ENCODE peak calls at places on chromosomes 7 and 10, in eight cellular contexts. M is hepatocyte, X is progenitor cell of endocrine pancreas, Z is stomach, J is epithelial cell of esophagus, V is OCI-LY7, W is AG09309, D is ovary. U is an unnamed sample.

GRCh38 chr7:80819503-80819902 is 99.3 kb downstream of the SEMA3C start:
- DNase-seq in J (no peak), D (no peak), Z (no peak), V (no peak), X (no peak), M (no peak), W (no peak), U (no peak)

GRCh38 chr10:62814901-62815372 is 1.2 kb downstream of the EGR2 start:
- DNase-seq in M (peak), W (no peak), J (no peak), Z (no peak), V (no peak), D (no peak), X (no peak), U (peak)

GRCh38 chr10:112570585-112570984 is 123.6 kb downstream of the VTI1A start:
- DNase-seq in D (no peak), X (no peak), Z (no peak), W (no peak), J (no peak), V (no peak), M (no peak), U (no peak)

GRCh38 chr10:43084812-43085211 is 7.9 kb downstream of the RET start:
- DNase-seq in J (no peak), X (no peak), D (no peak), Z (no peak), M (no peak), W (no peak), V (no peak), U (no peak)

GRCh38 chr7:137987968-137988367 is 13.9 kb downstream of the CREB3L2 start:
- DNase-seq in X (no peak), D (no peak), J (no peak), Z (no peak), M (no peak), W (no peak), V (peak), U (no peak)

GRCh38 chr10:58473966-58474365 is 38.7 kb upstream of the BICC1 start:
- DNase-seq in D (no peak), W (no peak), J (peak), V (no peak), Z (no peak), X (no peak), M (peak), U (no peak)

GRCh38 chr7:41507686-41508268 is 195.1 kb downstream of the INHBA start:
- DNase-seq in X (no peak), M (no peak), J (no peak), D (no peak), Z (no peak), V (no peak), W (no peak), U (no peak)

GRCh38 chr7:15652776-15653290 is 33.6 kb downstream of the MEOX2 start:
- DNase-seq in M (peak), J (peak), X (no peak), D (no peak), V (no peak), W (no peak), Z (no peak), U (no peak)

GRCh38 chr7:66556549-66557213 is 72.0 kb upstream of the KCTD7 start:
- DNase-seq in J (no peak), X (no peak), W (no peak), M (no peak), Z (no peak), D (no peak), V (no peak), U (no peak)

GRCh38 chr7:85135931-85136330 is 50.9 kb downstream of the SEMA3D start:
- DNase-seq in M (no peak), D (no peak), W (peak), V (no peak), X (no peak), J (no peak), Z (no peak), U (no peak)

GRCh38 chr10:3469639-3470020 is 297.0 kb upstream of the PITRM1 start:
- DNase-seq in X (no peak), Z (no peak), W (no peak), D (no peak), M (no peak), V (no peak), J (peak), U (no peak)

GRCh38 chr7:117834983-117835664 is 38.1 kb downstream of the CTTNBP2 start:
- DNase-seq in Z (no peak), V (no peak), M (no peak), X (no peak), W (no peak), D (no peak), J (no peak), U (no peak)

GRCh38 chr10:71312840-71313789 is 5.9 kb upstream of the SLC29A3 start:
- DNase-seq in Z (no peak), D (peak), M (peak), W (peak), V (no peak), X (no peak), J (no peak), U (no peak)

GRCh38 chr10:77073066-77073960 is 564.3 kb downstream of the KCNMA1 start:
- DNase-seq in M (peak), X (no peak), J (peak), W (no peak), V (no peak), Z (no peak), D (peak), U (no peak)

GRCh38 chr7:66735154-66735553 is 5.4 kb upstream of the RABGEF1 start:
- DNase-seq in W (no peak), X (no peak), J (no peak), V (no peak), M (no peak), D (no peak), Z (no peak), U (no peak)

GRCh38 chr7:44145419-44145968 is 4.4 kb upstream of the MYL7 start:
- DNase-seq in W (no peak), M (no peak), V (no peak), X (no peak), Z (no peak), D (peak), J (peak), U (no peak)

GRCh38 chr7:100483728-100484635 is at the start of gene NYAP1:
- DNase-seq in W (no peak), J (peak), D (peak), M (peak), X (no peak), Z (peak), V (peak), U (no peak)

GRCh38 chr10:33487014-33487776 is 152.7 kb upstream of the NRP1 start:
- DNase-seq in W (no peak), Z (no peak), M (no peak), X (no peak), V (no peak), D (no peak), J (no peak), U (no peak)

GRCh38 chr7:12647364-12648219 is 39.8 kb upstream of the ARL4A start:
- DNase-seq in M (peak), D (no peak), Z (peak), V (no peak), X (no peak), J (peak), W (no peak), U (no peak)

GRCh38 chr10:25912796-25913195 is 21.2 kb upstream of the MYO3A start:
- DNase-seq in M (no peak), W (no peak), X (no peak), J (no peak), V (no peak), Z (no peak), D (no peak), U (no peak)

GRCh38 chr10:11871470-11871869 is 48.3 kb downstream of the PROSER2 start:
- DNase-seq in W (no peak), Z (no peak), M (peak), J (peak), V (no peak), D (no peak), X (no peak), U (no peak)

GRCh38 chr10:49552277-49552676 is 13.4 kb upstream of the ERCC6 start:
- DNase-seq in W (peak), D (no peak), Z (no peak), M (peak), X (no peak), J (peak), V (no peak), U (no peak)

GRCh38 chr10:22805304-22805703 is 90.9 kb upstream of the PIP4K2A start:
- DNase-seq in D (no peak), V (no peak), Z (no peak), M (peak), W (no peak), X (no peak), J (no peak), U (no peak)

GRCh38 chr10:127715782-127716378 is 21.1 kb upstream of the FOXI2 start:
- DNase-seq in M (no peak), J (peak), D (no peak), X (no peak), V (peak), W (no peak), Z (no peak), U (no peak)

GRCh38 chr10:17232276-17232987 is 4.4 kb downstream of the VIM start:
- DNase-seq in Z (no peak), X (no peak), D (no peak), V (no peak), W (no peak), J (no peak), M (no peak), U (no peak)

GRCh38 chr7:8441106-8441590 is 7.7 kb downstream of the NXPH1 start:
- DNase-seq in J (no peak), D (no peak), M (no peak), V (no peak), Z (no peak), W (no peak), X (no peak), U (no peak)

GRCh38 chr7:46197833-46198540 is 276.9 kb upstream of the IGFBP3 start:
- DNase-seq in W (no peak), M (no peak), D (peak), Z (no peak), J (no peak), V (no peak), X (no peak), U (no peak)

DNA sequence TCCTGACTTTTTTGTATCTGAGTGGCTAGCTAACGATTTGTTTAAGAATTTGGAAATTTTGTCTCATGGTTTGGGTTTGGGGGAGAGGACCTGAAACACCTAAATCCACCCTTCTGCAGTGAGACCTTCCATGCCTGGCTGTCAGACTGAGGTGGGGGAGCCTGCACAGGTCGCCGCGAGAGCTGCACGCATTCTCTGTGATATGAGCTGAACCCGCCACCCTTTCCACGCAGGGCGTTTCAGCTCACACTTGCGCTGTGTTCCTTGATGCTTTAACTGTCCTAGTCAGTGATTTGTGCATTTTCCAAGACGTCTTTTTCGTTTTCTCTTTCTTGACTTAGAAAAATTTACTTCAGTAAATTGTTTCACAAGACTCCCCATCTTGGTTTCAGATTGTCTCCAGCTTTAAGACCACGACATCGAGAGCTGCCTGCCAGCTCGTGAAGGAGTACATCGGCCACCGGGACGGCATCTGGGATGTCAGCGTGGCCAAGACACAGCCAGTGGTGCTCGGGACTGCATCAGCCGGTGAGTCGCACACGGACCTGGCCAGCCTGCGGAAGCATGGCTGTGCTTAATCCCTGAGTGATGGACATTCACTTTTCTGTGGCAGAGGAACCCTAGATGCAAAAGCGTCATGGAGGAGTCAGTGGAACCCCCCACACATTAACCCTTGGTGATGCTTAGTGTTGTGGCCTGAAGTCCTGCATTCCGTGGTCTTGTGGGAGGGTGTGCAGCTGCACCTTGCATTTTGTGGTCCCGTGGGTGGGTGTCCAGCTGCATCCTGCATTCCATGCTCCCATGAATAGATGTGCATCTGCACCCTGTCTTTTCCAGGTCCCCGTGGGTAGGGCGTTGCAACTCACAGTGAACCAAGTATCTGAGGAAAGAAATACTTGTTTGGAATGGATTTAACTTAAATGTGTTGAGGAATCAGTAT is 28.1 kb downstream of the WDR37 start:
- DNase-seq in V (no peak), J (no peak), D (no peak), M (no peak), W (no peak), Z (no peak), X (no peak), U (no peak)
- TF ChIP-seq CTCF in V (no peak), J (no peak), D (no peak), M (no peak), W (no peak), Z (no peak), X (no peak), U (no peak)

DNA sequence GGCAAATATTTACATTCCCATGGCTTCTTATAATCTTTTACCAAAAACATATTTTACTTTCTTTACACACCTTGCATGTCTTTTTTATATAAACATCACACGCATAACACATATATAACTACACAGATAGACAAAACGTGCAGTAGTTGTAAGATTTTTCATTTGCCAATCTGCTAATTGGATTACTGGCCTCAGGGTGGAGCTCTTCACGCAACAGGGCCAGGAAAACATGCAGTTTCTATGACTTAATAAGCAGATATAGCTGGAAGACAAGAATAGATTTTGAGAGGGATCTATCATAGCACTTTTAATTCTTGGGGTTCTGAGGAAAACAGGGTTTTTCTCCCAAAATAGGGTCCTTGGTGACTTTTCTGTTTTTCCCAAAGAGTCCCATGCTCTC is 12.7 kb downstream of the ACADSB start:
- DNase-seq in D (no peak), Z (no peak), W (no peak), J (peak), V (peak), X (no peak), M (peak), U (no peak)
- TF ChIP-seq CTCF in D (no peak), Z (no peak), W (peak), J (peak), V (peak), X (peak), M (peak), U (peak)

GRCh38 chr10:528173-529165 is 161.0 kb downstream of the DIP2C start:
- DNase-seq in X (no peak), J (no peak), Z (no peak), M (no peak), V (no peak), D (peak), W (no peak), U (no peak)

GRCh38 chr10:527416-527815 is 162.1 kb downstream of the DIP2C start:
- DNase-seq in W (peak), X (no peak), M (no peak), D (no peak), J (no peak), V (no peak), Z (no peak), U (no peak)

GRCh38 chr10:525565-526315 is 163.7 kb downstream of the DIP2C start:
- DNase-seq in M (no peak), Z (no peak), D (peak), J (no peak), W (no peak), V (peak), X (no peak), U (no peak)

GRCh38 chr10:523925-524324 is 165.5 kb downstream of the DIP2C start:
- DNase-seq in M (no peak), X (no peak), Z (no peak), V (no peak), D (peak), W (no peak), J (no peak), U (no peak)

GRCh38 chr10:526651-527312 is 162.7 kb downstream of the DIP2C start:
- DNase-seq in V (peak), D (peak), X (no peak), J (no peak), Z (no peak), M (no peak), W (no peak), U (no peak)
- TF ChIP-seq CTCF in V (peak), D (no peak), X (no peak), J (no peak), Z (no peak), M (no peak), W (no peak), U (no peak)

GRCh38 chr10:102628451-102628911 is 15.8 kb upstream of the TRIM8 start:
- DNase-seq in V (no peak), Z (no peak), W (no peak), M (peak), J (peak), X (no peak), D (peak), U (no peak)
- TF ChIP-seq CTCF in V (no peak), Z (no peak), W (no peak), M (no peak), J (no peak), X (no peak), D (no peak), U (no peak)

DNA sequence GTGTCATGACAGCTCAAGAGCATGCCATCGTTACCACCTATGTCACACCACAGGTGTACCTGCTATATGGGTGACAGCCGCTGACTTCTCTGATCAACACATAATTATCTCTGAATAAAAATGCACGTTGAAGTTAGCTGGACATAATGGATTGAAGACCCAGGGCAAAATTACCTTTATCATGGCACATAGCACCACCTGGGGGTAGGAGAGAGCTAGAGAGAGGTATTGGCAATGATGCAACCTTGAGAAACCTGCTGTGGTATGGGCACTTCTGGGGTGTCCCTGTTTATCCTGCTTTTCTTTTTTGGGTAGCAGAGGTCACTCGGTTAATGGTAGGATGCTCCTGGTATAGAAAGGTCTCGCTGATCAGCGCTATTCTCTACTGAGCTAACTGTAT is 323.3 kb downstream of the TFEC start:
- DNase-seq in D (no peak), V (peak), Z (no peak), M (peak), J (peak), W (no peak), X (no peak), U (no peak)
- TF ChIP-seq CTCF in D (no peak), V (peak), Z (no peak), M (peak), J (peak), W (peak), X (peak), U (peak)

DNA sequence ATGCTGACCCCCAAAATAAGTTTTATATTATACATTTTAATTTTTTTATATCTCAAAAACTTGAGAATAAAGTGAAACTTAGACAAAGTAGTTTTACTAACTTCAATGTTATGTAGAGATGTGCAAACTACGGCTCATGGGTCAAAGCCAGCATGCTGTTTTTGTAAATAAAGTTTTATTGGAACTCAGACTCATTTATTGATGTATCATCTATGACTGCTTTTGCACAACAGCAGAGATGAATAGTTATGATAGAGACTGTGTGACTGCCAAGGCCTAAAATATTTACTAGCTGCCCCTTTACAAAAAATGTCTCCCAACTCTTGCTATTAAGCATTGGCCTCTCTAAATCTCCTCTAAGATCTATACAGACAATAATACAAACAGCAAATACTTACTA is 12.4 kb downstream of the MTPN start:
- DNase-seq in X (no peak), D (no peak), V (no peak), M (no peak), W (no peak), J (no peak), Z (no peak), U (no peak)
- TF ChIP-seq CTCF in X (no peak), D (no peak), V (no peak), M (no peak), W (no peak), J (no peak), Z (no peak), U (no peak)

DNA sequence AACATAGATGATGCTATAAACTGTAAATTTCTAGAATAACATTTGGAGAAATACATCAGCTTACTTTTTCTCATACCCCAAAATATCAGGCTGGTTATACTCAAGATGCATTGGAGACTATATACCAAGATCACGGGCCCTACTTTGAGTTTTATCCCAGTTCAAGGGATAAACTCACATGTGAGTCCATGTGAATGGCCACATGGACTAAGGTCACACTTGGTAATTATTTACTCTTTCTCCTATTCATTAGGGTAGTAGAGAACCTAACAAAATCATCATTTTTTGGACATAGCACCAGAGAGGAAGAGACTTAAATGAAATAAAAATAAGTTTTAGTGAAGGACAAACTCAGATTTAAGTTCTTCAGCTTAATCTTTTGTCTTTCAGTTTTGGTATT is 93.1 kb upstream of the GATAD1 start:
- DNase-seq in M (no peak), X (no peak), Z (no peak), J (no peak), V (no peak), D (no peak), W (no peak), U (no peak)
- TF ChIP-seq CTCF in M (no peak), X (no peak), Z (no peak), J (no peak), V (no peak), D (no peak), W (no peak), U (no peak)

GRCh38 chr7:150380463-150380862 is 1.3 kb downstream of the ZNF775 start:
- DNase-seq in W (no peak), J (no peak), Z (no peak), D (peak), X (no peak), M (no peak), V (no peak), U (no peak)

GRCh38 chr7:150378115-150378852 is 846 bp upstream of the ZNF775 start:
- DNase-seq in J (peak), X (peak), Z (peak), W (no peak), D (peak), V (peak), M (peak), U (peak)

GRCh38 chr7:150377116-150377979 is 1.8 kb upstream of the ZNF775 start:
- DNase-seq in W (no peak), M (peak), Z (no peak), J (no peak), V (peak), X (no peak), D (peak), U (no peak)

GRCh38 chr7:150379590-150380379 is 655 bp downstream of the ZNF775 start:
- DNase-seq in J (peak), Z (no peak), X (no peak), D (peak), V (no peak), W (no peak), M (no peak), U (peak)

GRCh38 chr7:150378853-150379589 is at the start of gene ZNF775:
- DNase-seq in D (peak), V (peak), Z (peak), X (peak), J (peak), W (peak), M (peak), U (peak)
- TF ChIP-seq CTCF in D (no peak), V (no peak), Z (no peak), X (no peak), J (no peak), W (no peak), M (no peak), U (no peak)